ENCODE peak calls at places on chromosome 7, in six cellular contexts. One of them, this sample, is unnamed.

GRCh38 chr7:155482511-155483183 is 24.7 kb downstream of the EN2 start:
- DNase-seq in gastrocnemius medialis: no peak
- DNase-seq in H9: no peak
- DNase-seq in EL: no peak
- DNase-seq in HFFc6: no peak
- DNase-seq in astrocyte of the spinal cord: no peak
- DNase-seq in this sample: peak; percentile 2

GRCh38 chr7:155341463-155341983 is 43.8 kb downstream of the INSIG1 start:
- DNase-seq in astrocyte of the spinal cord: no peak
- DNase-seq in H9: no peak
- DNase-seq in HFFc6: no peak
- DNase-seq in gastrocnemius medialis: no peak
- DNase-seq in EL: no peak
- DNase-seq in this sample: no peak

GRCh38 chr7:105578496-105578895 is 2.8 kb downstream of the EFCAB10 start:
- DNase-seq in H9: no peak
- DNase-seq in EL: no peak
- DNase-seq in HFFc6: no peak
- DNase-seq in gastrocnemius medialis: no peak
- DNase-seq in astrocyte of the spinal cord: no peak
- DNase-seq in this sample: no peak

GRCh38 chr7:29796181-29796580 is 10.1 kb upstream of the WIPF3 start:
- DNase-seq in EL: no peak
- DNase-seq in astrocyte of the spinal cord: no peak
- DNase-seq in H9: no peak
- DNase-seq in HFFc6: no peak
- DNase-seq in gastrocnemius medialis: no peak
- DNase-seq in this sample: no peak

GRCh38 chr7:112080441-112080840 is 125.8 kb downstream of the DOCK4 start:
- DNase-seq in EL: peak; percentile 88
- DNase-seq in astrocyte of the spinal cord: peak; percentile 82
- DNase-seq in gastrocnemius medialis: peak; percentile 23
- DNase-seq in HFFc6: peak; percentile 74
- DNase-seq in H9: no peak
- DNase-seq in this sample: peak; percentile 15

GRCh38 chr7:36283711-36284130 is 105.9 kb upstream of the ANLN start:
- DNase-seq in gastrocnemius medialis: peak; percentile 79
- DNase-seq in H9: no peak
- DNase-seq in HFFc6: no peak
- DNase-seq in EL: no peak
- DNase-seq in astrocyte of the spinal cord: no peak
- DNase-seq in this sample: peak; percentile 65

GRCh38 chr7:55055479-55055878 is 36.7 kb downstream of the EGFR start:
- DNase-seq in HFFc6: peak; percentile 75
- DNase-seq in astrocyte of the spinal cord: peak; percentile 60
- DNase-seq in H9: no peak
- DNase-seq in EL: peak; percentile 81
- DNase-seq in gastrocnemius medialis: no peak
- DNase-seq in this sample: no peak

GRCh38 chr7:102044984-102045673 is 227.7 kb downstream of the CUX1 start:
- DNase-seq in astrocyte of the spinal cord: peak; percentile 96
- DNase-seq in EL: peak; percentile 89
- DNase-seq in gastrocnemius medialis: peak; percentile 40
- DNase-seq in HFFc6: peak; percentile 85
- DNase-seq in H9: no peak
- DNase-seq in this sample: no peak

GRCh38 chr7:105126436-105126975 is 112.5 kb downstream of the KMT2E start:
- DNase-seq in astrocyte of the spinal cord: no peak
- DNase-seq in H9: no peak
- DNase-seq in HFFc6: no peak
- DNase-seq in gastrocnemius medialis: no peak
- DNase-seq in EL: no peak
- DNase-seq in this sample: no peak

GRCh38 chr7:2299131-2299829 is 15.0 kb downstream of the SNX8 start:
- DNase-seq in astrocyte of the spinal cord: peak; percentile 78
- DNase-seq in EL: peak; percentile 75
- DNase-seq in H9: no peak
- DNase-seq in gastrocnemius medialis: no peak
- DNase-seq in HFFc6: peak; percentile 71
- DNase-seq in this sample: peak; percentile 71

GRCh38 chr7:115775981-115776380 is 254.6 kb downstream of the TFEC start:
- DNase-seq in astrocyte of the spinal cord: no peak
- DNase-seq in EL: no peak
- DNase-seq in HFFc6: no peak
- DNase-seq in gastrocnemius medialis: no peak
- DNase-seq in H9: no peak
- DNase-seq in this sample: no peak

GRCh38 chr7:150931199-150931869 is 46.8 kb downstream of the KCNH2 start:
- DNase-seq in astrocyte of the spinal cord: no peak
- DNase-seq in gastrocnemius medialis: no peak
- DNase-seq in H9: no peak
- DNase-seq in HFFc6: no peak
- DNase-seq in EL: no peak
- DNase-seq in this sample: no peak

GRCh38 chr7:69696686-69697685 is 98.7 kb downstream of the AUTS2 start:
- DNase-seq in HFFc6: no peak
- DNase-seq in H9: no peak
- DNase-seq in gastrocnemius medialis: no peak
- DNase-seq in EL: no peak
- DNase-seq in astrocyte of the spinal cord: no peak
- DNase-seq in this sample: no peak

GRCh38 chr7:133688483-133689239 is 435.8 kb downstream of the EXOC4 start:
- DNase-seq in H9: no peak
- DNase-seq in gastrocnemius medialis: no peak
- DNase-seq in EL: peak; percentile 34
- DNase-seq in astrocyte of the spinal cord: peak; percentile 21
- DNase-seq in HFFc6: peak; percentile 41
- DNase-seq in this sample: no peak

GRCh38 chr7:8217200-8218068 is 44.5 kb downstream of the ICA1 start:
- DNase-seq in H9: no peak
- DNase-seq in astrocyte of the spinal cord: peak; percentile 79
- DNase-seq in EL: peak; percentile 55
- DNase-seq in HFFc6: peak; percentile 76
- DNase-seq in gastrocnemius medialis: no peak
- DNase-seq in this sample: peak; percentile 52

GRCh38 chr7:29637374-29637773 is 73.7 kb downstream of the PRR15 start:
- DNase-seq in astrocyte of the spinal cord: no peak
- DNase-seq in HFFc6: no peak
- DNase-seq in EL: no peak
- DNase-seq in H9: no peak
- DNase-seq in gastrocnemius medialis: no peak
- DNase-seq in this sample: no peak

GRCh38 chr7:14085901-14086300 is 96.4 kb upstream of the ETV1 start:
- DNase-seq in H9: no peak
- DNase-seq in EL: no peak
- DNase-seq in gastrocnemius medialis: no peak
- DNase-seq in astrocyte of the spinal cord: peak; percentile 19
- DNase-seq in HFFc6: no peak
- DNase-seq in this sample: no peak

GRCh38 chr7:79506481-79506880 is 53.0 kb upstream of the MAGI2 start:
- DNase-seq in EL: peak; percentile 85
- DNase-seq in astrocyte of the spinal cord: peak; percentile 33
- DNase-seq in H9: no peak
- DNase-seq in HFFc6: peak; percentile 32
- DNase-seq in gastrocnemius medialis: no peak
- DNase-seq in this sample: no peak

GRCh38 chr7:620885-621284 is 101.2 kb upstream of the PDGFA start:
- DNase-seq in EL: no peak
- DNase-seq in H9: no peak
- DNase-seq in astrocyte of the spinal cord: peak; percentile 12
- DNase-seq in gastrocnemius medialis: no peak
- DNase-seq in HFFc6: no peak
- DNase-seq in this sample: no peak

GRCh38 chr7:42677751-42678231 is 234.1 kb downstream of the C7orf25 start:
- DNase-seq in astrocyte of the spinal cord: peak; percentile 94
- DNase-seq in gastrocnemius medialis: peak; percentile 21
- DNase-seq in EL: peak; percentile 77
- DNase-seq in HFFc6: peak; percentile 78
- DNase-seq in H9: no peak
- DNase-seq in this sample: no peak